ENCODE peak calls at places on chromosomes 2 and 18, in four cellular contexts. Y is cardiac fibroblast, V is heart left ventricle, G is amniotic stem cell. S is an unnamed sample.

GRCh38 chr18:11052800-11053199 is 96.6 kb downstream of the PIEZO2 start:
- DNase-seq in Y (no peak), V (no peak), G (no peak), S (no peak)

GRCh38 chr18:7147399-7147798 is 29.8 kb upstream of the LAMA1 start:
- DNase-seq in Y (no peak), V (no peak), G (no peak), S (no peak)

GRCh38 chr2:88078624-88079169 is 11.1 kb downstream of the SMYD1 start:
- DNase-seq in Y (no peak), V (no peak), G (no peak), S (no peak)

GRCh38 chr2:44267269-44268258 is 7.7 kb upstream of the SLC3A1 start:
- DNase-seq in Y (peak), V (no peak), G (no peak), S (no peak)

GRCh38 chr2:31428001-31428418 is 13.5 kb upstream of the XDH start:
- DNase-seq in Y (peak), V (no peak), G (no peak), S (peak)

GRCh38 chr18:77101410-77102245 is 31.0 kb downstream of the MBP start:
- DNase-seq in Y (peak), V (peak), G (peak), S (peak)

GRCh38 chr2:242040303-242040655 is 170.8 kb downstream of the RTP5 start:
- DNase-seq in Y (no peak), V (no peak), G (no peak), S (no peak)

GRCh38 chr2:1649103-1649870 is 95.0 kb downstream of the PXDN start:
- DNase-seq in Y (no peak), V (no peak), G (no peak), S (no peak)

GRCh38 chr2:220915087-220915486 is 657.0 kb downstream of the EPHA4 start:
- DNase-seq in Y (no peak), V (no peak), G (no peak), S (no peak)

GRCh38 chr2:88471083-88471942 is 18.8 kb upstream of the FOXI3 start:
- DNase-seq in Y (no peak), V (no peak), G (no peak), S (no peak)

GRCh38 chr2:239151201-239152131 is 249.4 kb downstream of the HDAC4 start:
- DNase-seq in Y (no peak), V (no peak), G (no peak), S (no peak)

GRCh38 chr18:64171576-64171975 is 22.7 kb upstream of the LINC00305 start:
- DNase-seq in Y (no peak), V (no peak), G (no peak), S (no peak)

GRCh38 chr18:54828986-54829385 is 709 bp downstream of the RAB27B start:
- DNase-seq in Y (no peak), V (no peak), G (no peak), S (no peak)

GRCh38 chr2:116719841-116720240 is 1094.7 kb upstream of the DDX18 start:
- DNase-seq in Y (peak), V (no peak), G (no peak), S (no peak)

GRCh38 chr2:95380280-95380679 is 22.2 kb upstream of the FAHD2A start:
- DNase-seq in Y (no peak), V (no peak), G (no peak), S (no peak)

GRCh38 chr2:48527211-48527880 is 2.6 kb upstream of the STON1 start:
- DNase-seq in Y (no peak), V (no peak), G (no peak), S (no peak)

GRCh38 chr2:124024491-124025348 is at the start of gene CNTNAP5:
- DNase-seq in Y (peak), V (peak), G (no peak), S (peak)

GRCh38 chr2:182682210-182682609 is 33.8 kb upstream of the DNAJC10 start:
- DNase-seq in Y (no peak), V (no peak), G (no peak), S (peak)

GRCh38 chr2:46988733-46989481 is 73.3 kb upstream of the MCFD2 start:
- DNase-seq in Y (no peak), V (no peak), G (no peak), S (no peak)

GRCh38 chr18:31241900-31242409 is 76.0 kb upstream of the DSG1 start:
- DNase-seq in Y (no peak), V (no peak), G (no peak), S (peak)

GRCh38 chr2:202932425-202933138 is 20.5 kb downstream of the CARF start:
- DNase-seq in Y (peak), V (no peak), G (no peak), S (no peak)

GRCh38 chr2:56379066-56379465 is 195.3 kb downstream of the CCDC85A start:
- DNase-seq in Y (no peak), V (no peak), G (no peak), S (no peak)

GRCh38 chr18:79988925-79989361 is 580 bp upstream of the TXNL4A start:
- DNase-seq in Y (peak), V (no peak), G (no peak), S (peak)

GRCh38 chr18:76923485-76924085 is 101.2 kb downstream of the ZNF236 start:
- DNase-seq in Y (peak), V (no peak), G (no peak), S (peak)

GRCh38 chr2:99695121-99695773 is 205.4 kb upstream of the REV1 start:
- DNase-seq in Y (no peak), V (no peak), G (no peak), S (no peak)

GRCh38 chr2:139142252-139142651 is 362.1 kb upstream of the NXPH2 start:
- DNase-seq in Y (peak), V (no peak), G (no peak), S (peak)

GRCh38 chr2:68837164-68837860 is 33.9 kb downstream of the BMP10 start:
- DNase-seq in Y (peak), V (peak), G (no peak), S (peak)

S was measured in NB4.